ENCODE peak calls at places on chromosome 4, in eight cellular contexts. D is body of pancreas; A is GOT3; B is stimulated activated CD4-positive, alpha-beta T cell treated with anti-CD3 and anti-CD28 coated beads, Interleukin-15, amount 100 ng/mL, for 24 hours; W is T47D; C is dorsolateral prefrontal cortex; P is NCI-H1417; J is NCI-H1694 treated with DMSO at 0.1 percent for 48 hours. S is an unnamed sample.

GRCh38 chr4:65669981-65670330 is 333 bp downstream of the EPHA5 start:
- DNase-seq in D (no peak), A (no peak), B (no peak), W (no peak), C (no peak), P (no peak), J (no peak), S (no peak)

GRCh38 chr4:102715057-102715456 is 45.7 kb downstream of the MANBA start:
- DNase-seq in D (no peak), A (no peak), B (no peak), W (no peak), C (no peak), P (no peak), J (no peak), S (no peak)

GRCh38 chr4:55635760-55636621 is at the start of gene NMU:
- DNase-seq in D (peak), A (no peak), B (peak), W (peak), C (no peak), P (peak), J (peak), S (peak)

GRCh38 chr4:83582289-83582756 is 46.4 kb downstream of the GPAT3 start:
- DNase-seq in D (peak), A (peak), B (no peak), W (no peak), C (no peak), P (no peak), J (peak), S (no peak)

GRCh38 chr4:105186701-105187158 is 40.1 kb downstream of the TET2 start:
- DNase-seq in D (no peak), A (no peak), B (peak), W (no peak), C (no peak), P (no peak), J (no peak), S (no peak)

GRCh38 chr4:70511365-70511764 is 7.0 kb upstream of the AMTN start:
- DNase-seq in D (no peak), A (no peak), B (no peak), W (no peak), C (no peak), P (no peak), J (no peak), S (no peak)

GRCh38 chr4:61750810-61751209 is 550.7 kb downstream of the ADGRL3 start:
- DNase-seq in D (no peak), A (no peak), B (no peak), W (no peak), C (no peak), P (no peak), J (no peak), S (no peak)

GRCh38 chr4:145876531-145877180 is 62.0 kb downstream of the ZNF827 start:
- DNase-seq in D (no peak), A (no peak), B (no peak), W (no peak), C (no peak), P (no peak), J (no peak), S (no peak)

GRCh38 chr4:157994863-157995262 is 178.0 kb downstream of the GASK1B start:
- DNase-seq in D (no peak), A (no peak), B (no peak), W (no peak), C (no peak), P (no peak), J (no peak), S (no peak)

GRCh38 chr4:48120132-48120531 is 13.9 kb downstream of the TXK start:
- DNase-seq in D (no peak), A (no peak), B (no peak), W (no peak), C (no peak), P (no peak), J (no peak), S (no peak)

GRCh38 chr4:118752551-118752950 is 67.4 kb downstream of the METTL14 start:
- DNase-seq in D (no peak), A (no peak), B (no peak), W (no peak), C (no peak), P (no peak), J (no peak), S (no peak)

GRCh38 chr4:138062929-138063328 is 179.2 kb downstream of the SLC7A11 start:
- DNase-seq in D (no peak), A (no peak), B (no peak), W (no peak), C (no peak), P (no peak), J (no peak), S (no peak)

GRCh38 chr4:183082053-183082452 is 17.0 kb upstream of the WWC2 start:
- DNase-seq in D (no peak), A (no peak), B (no peak), W (no peak), C (no peak), P (no peak), J (no peak), S (no peak)

GRCh38 chr4:6548201-6548881 is 26.6 kb upstream of the MAN2B2 start:
- DNase-seq in D (peak), A (no peak), B (no peak), W (no peak), C (peak), P (peak), J (peak), S (no peak)

GRCh38 chr4:81688085-81688484 is 216.4 kb upstream of the RASGEF1B start:
- DNase-seq in D (no peak), A (no peak), B (no peak), W (no peak), C (peak), P (no peak), J (peak), S (no peak)